ENCODE peak calls at places on chromosome 3, in five cellular contexts. O is heart left ventricle, P is RWPE1, V is cardiac muscle cell, A is H9. F is an unnamed sample.

GRCh38 chr3:140854961-140855360 is 86.7 kb upstream of the SLC25A36 start:
- DNase-seq in O (no peak), P (no peak), V (no peak), A (no peak), F (no peak)

GRCh38 chr3:71135373-71136088 is 448.0 kb downstream of the FOXP1 start:
- DNase-seq in O (no peak), P (no peak), V (no peak), A (no peak), F (no peak)

GRCh38 chr3:172129534-172129867 is 90.1 kb downstream of the FNDC3B start:
- DNase-seq in O (no peak), P (no peak), V (no peak), A (no peak), F (no peak)

GRCh38 chr3:101643009-101643844 is 33.7 kb downstream of the ZBTB11 start:
- DNase-seq in O (no peak), P (no peak), V (no peak), A (no peak), F (no peak)

GRCh38 chr3:139646505-139646904 is 31.3 kb downstream of the NMNAT3 start:
- DNase-seq in O (no peak), P (no peak), V (no peak), A (no peak), F (no peak)

GRCh38 chr3:183008303-183008702 is 28.0 kb upstream of the DCUN1D1 start:
- DNase-seq in O (no peak), P (no peak), V (no peak), A (no peak), F (no peak)

GRCh38 chr3:155034786-155035185 is 45.3 kb upstream of the MME start:
- DNase-seq in O (no peak), P (no peak), V (no peak), A (no peak), F (no peak)

GRCh38 chr3:35524851-35525250 is 114.5 kb upstream of the ARPP21 start:
- DNase-seq in O (no peak), P (no peak), V (no peak), A (no peak), F (no peak)

GRCh38 chr3:64454768-64455167 is 229.5 kb upstream of the PRICKLE2 start:
- DNase-seq in O (no peak), P (no peak), V (no peak), A (no peak), F (no peak)

GRCh38 chr3:108346301-108346989 is 50.1 kb downstream of the HHLA2 start:
- DNase-seq in O (no peak), P (no peak), V (peak), A (no peak), F (no peak)
- H3K27ac ChIP-seq in O (no peak), P (no peak), V (no peak), A (no peak), F (no peak)

GRCh38 chr3:111593666-111594065 is 1.5 kb downstream of the ZBED2 start:
- DNase-seq in O (no peak), P (no peak), V (no peak), A (no peak), F (no peak)
- H3K27ac ChIP-seq in O (no peak), P (peak), V (no peak), A (no peak), F (peak)

DNA sequence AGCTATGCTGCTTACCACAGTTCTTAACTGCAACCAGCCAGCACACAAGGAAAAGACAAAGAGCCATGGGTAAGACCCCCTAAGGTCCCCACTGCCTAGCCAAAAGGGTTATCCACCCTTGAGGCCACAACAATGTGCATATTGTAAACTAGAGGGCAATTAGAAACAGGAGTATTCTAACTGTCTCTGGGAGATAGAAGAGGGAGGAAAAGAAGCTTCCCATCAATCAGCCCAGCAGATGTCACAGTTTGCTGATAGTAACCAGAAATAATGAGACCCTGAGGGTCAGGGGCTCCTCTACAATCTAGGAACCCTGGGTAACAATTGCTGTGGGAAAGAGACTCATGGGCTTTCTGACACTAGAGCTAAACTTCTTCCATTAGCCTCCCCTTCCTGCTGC is 20.6 kb upstream of the IFT57 start:
- DNase-seq in O (no peak), P (no peak), V (no peak), A (no peak), F (no peak)
- H3K27ac ChIP-seq in O (no peak), P (no peak), V (no peak), A (no peak), F (no peak)

GRCh38 chr3:111668912-111669488 is 73.9 kb upstream of the ZBED2 start:
- DNase-seq in O (no peak), P (peak), V (peak), A (no peak), F (no peak)
- H3K27ac ChIP-seq in O (no peak), P (no peak), V (no peak), A (no peak), F (peak)

DNA sequence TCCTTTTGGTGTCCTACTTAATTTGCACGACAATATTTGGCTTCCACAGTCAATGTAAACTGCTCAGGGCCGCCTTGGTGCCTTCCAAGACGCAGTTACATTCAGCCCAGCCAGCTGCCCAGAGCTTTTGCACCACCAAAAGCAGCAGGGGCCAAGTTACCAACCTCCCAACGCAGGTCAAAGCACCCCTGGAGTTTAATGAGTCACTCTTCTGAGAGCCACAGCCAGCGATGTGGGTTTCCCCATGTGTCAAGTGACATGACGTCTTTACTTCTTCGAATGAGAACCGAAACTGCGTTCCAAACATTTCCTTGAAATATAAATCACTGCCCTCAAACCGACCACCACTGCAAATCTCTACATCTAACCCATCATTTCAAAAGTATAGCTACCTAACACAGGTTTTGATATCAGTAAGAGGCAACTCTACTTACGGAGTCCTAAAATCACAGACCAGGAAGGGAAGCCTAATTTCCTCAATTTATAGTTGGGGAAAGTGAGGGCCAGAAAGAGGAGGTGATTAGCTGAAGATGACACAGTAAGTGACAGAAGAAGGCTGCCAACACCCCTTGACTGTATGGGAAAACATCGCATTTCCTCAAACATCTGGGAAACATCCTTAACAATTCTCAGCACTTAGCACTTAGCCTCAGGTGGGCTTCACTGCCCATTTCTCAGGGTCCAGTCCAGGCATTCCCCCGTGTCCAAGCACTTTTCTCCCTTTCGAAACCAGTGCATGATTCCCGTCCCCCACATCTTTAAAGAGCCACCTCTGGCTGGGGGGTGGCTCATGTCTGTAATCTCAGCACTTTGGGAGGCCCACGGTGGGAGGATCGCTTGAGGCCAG is 24.5 kb downstream of the MB21D2 start:
- DNase-seq in O (peak), P (peak), V (peak), A (peak), F (no peak)
- H3K27ac ChIP-seq in O (no peak), P (no peak), V (no peak), A (no peak), F (peak)

GRCh38 chr3:73475717-73476116 is 149.0 kb downstream of the PDZRN3 start:
- DNase-seq in O (no peak), P (no peak), V (no peak), A (no peak), F (no peak)
- H3K27ac ChIP-seq in O (no peak), P (no peak), V (no peak), A (no peak), F (no peak)

DNA sequence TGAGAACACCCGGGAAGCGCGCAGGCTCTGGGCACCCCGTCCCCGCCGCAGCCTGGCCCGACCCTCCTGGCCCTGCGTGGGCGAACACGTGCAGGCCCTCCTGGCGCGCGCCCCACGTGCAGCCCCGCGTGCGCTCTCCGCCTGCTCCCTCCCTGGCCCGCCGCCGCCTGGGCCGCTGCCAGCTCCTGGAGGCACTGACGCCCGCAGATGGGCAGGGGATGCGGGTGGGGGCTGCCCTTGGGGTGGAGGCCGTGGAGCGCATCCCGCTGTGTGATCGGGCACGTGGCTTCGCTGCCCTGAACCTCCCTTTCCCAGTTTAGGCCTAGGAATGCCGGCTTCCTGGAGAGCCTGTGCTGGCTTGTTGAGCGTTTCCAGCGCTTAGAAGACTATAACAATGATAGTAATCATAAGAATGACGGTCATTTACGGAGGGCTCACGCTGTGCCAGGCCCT is 104.6 kb upstream of the SLC6A6 start:
- DNase-seq in O (peak), P (peak), V (peak), A (no peak), F (no peak)
- H3K27ac ChIP-seq in O (no peak), P (no peak), V (no peak), A (no peak), F (peak)

GRCh38 chr3:195153653-195154052 is 117.3 kb downstream of the XXYLT1 start:
- DNase-seq in O (no peak), P (no peak), V (peak), A (no peak), F (no peak)
- H3K27ac ChIP-seq in O (peak), P (peak), V (no peak), A (no peak), F (no peak)

GRCh38 chr3:43882976-43883680 is 192.4 kb downstream of the ABHD5 start:
- DNase-seq in O (no peak), P (no peak), V (no peak), A (no peak), F (no peak)

GRCh38 chr3:43892061-43892460 is 201.3 kb downstream of the ABHD5 start:
- DNase-seq in O (no peak), P (no peak), V (no peak), A (no peak), F (no peak)

GRCh38 chr3:43884581-43884980 is 193.8 kb downstream of the ABHD5 start:
- DNase-seq in O (no peak), P (no peak), V (no peak), A (no peak), F (no peak)

GRCh38 chr3:43883729-43884396 is 193.1 kb downstream of the ABHD5 start:
- DNase-seq in O (peak), P (no peak), V (no peak), A (no peak), F (no peak)

GRCh38 chr3:43885908-43886618 is 195.3 kb downstream of the ABHD5 start:
- DNase-seq in O (no peak), P (no peak), V (no peak), A (no peak), F (no peak)
- H3K27ac ChIP-seq in O (no peak), P (no peak), V (no peak), A (no peak), F (no peak)